ENCODE peak calls at places on chromosomes 1 and 21, in eight cellular contexts. P, D, H, E, M, Z, Y and U are unnamed samples.

GRCh38 chr21:44005593-44005992 is 6.5 kb upstream of the TRAPPC10 start:
- DNase-seq in P (no peak), D (no peak), H (no peak), E (no peak), M (no peak), Z (no peak), Y (no peak), U (no peak)

GRCh38 chr1:208542309-208542708 is 298.1 kb upstream of the PLXNA2 start:
- DNase-seq in P (no peak), D (no peak), H (no peak), E (no peak), M (no peak), Z (peak; percentile 58), Y (no peak), U (no peak)

GRCh38 chr1:30675761-30676160 is 47.6 kb downstream of the MATN1 start:
- DNase-seq in P (no peak), D (no peak), H (no peak), E (no peak), M (no peak), Z (peak; percentile 65), Y (no peak), U (no peak)

GRCh38 chr1:184811439-184812111 is 56.9 kb upstream of the EDEM3 start:
- DNase-seq in P (no peak), D (no peak), H (no peak), E (no peak), M (no peak), Z (no peak), Y (no peak), U (no peak)

GRCh38 chr1:227773558-227773957 is 38.3 kb downstream of the SNAP47 start:
- DNase-seq in P (no peak), D (no peak), H (peak; percentile 51), E (no peak), M (no peak), Z (no peak), Y (no peak), U (no peak)

GRCh38 chr1:154352581-154353459 is 27.5 kb downstream of the ATP8B2 start:
- DNase-seq in P (no peak), D (no peak), H (peak; percentile 83), E (no peak), M (peak; percentile 71), Z (peak; percentile 71), Y (no peak), U (peak; percentile 76)

GRCh38 chr1:225712391-225712790 is 59.5 kb upstream of the ENAH start:
- DNase-seq in P (no peak), D (no peak), H (no peak), E (no peak), M (no peak), Z (no peak), Y (no peak), U (no peak)

GRCh38 chr21:32682696-32683474 is 44.9 kb downstream of the SYNJ1 start:
- DNase-seq in P (no peak), D (no peak), H (no peak), E (no peak), M (no peak), Z (no peak), Y (no peak), U (no peak)

GRCh38 chr1:35122311-35122710 is 43.1 kb downstream of the ZMYM1 start:
- DNase-seq in P (no peak), D (no peak), H (no peak), E (no peak), M (no peak), Z (no peak), Y (no peak), U (no peak)

GRCh38 chr1:247906504-247907047 is 11.2 kb downstream of the OR2W3 start:
- DNase-seq in P (no peak), D (no peak), H (no peak), E (peak; percentile 87), M (peak; percentile 25), Z (peak; percentile 42), Y (no peak), U (peak; percentile 84)